ENCODE peak calls at places on chromosomes 2 and 18, in ten cellular contexts. One of them, this sample, is unnamed.

GRCh38 chr2:95025406-95026319 is at the start of gene MAL:
- DNase-seq in trophoblast cell: no peak
- DNase-seq in IMR-90: no peak
- DNase-seq in colonic mucosa: no peak
- DNase-seq in GM23248: no peak
- DNase-seq in keratinocyte: no peak
- DNase-seq in fibroblast of lung: no peak
- DNase-seq in endodermal cell: peak
- DNase-seq in MM.1S: no peak
- DNase-seq in SK-N-MC: no peak
- DNase-seq in this sample: no peak

GRCh38 chr18:78721281-78721949 is 258.2 kb upstream of the SALL3 start:
- DNase-seq in trophoblast cell: no peak
- DNase-seq in IMR-90: no peak
- DNase-seq in colonic mucosa: no peak
- DNase-seq in GM23248: no peak
- DNase-seq in keratinocyte: no peak
- DNase-seq in fibroblast of lung: no peak
- DNase-seq in endodermal cell: peak
- DNase-seq in MM.1S: no peak
- DNase-seq in SK-N-MC: no peak
- DNase-seq in this sample: no peak

GRCh38 chr2:19362652-19363473 is 4.4 kb upstream of the OSR1 start:
- DNase-seq in trophoblast cell: peak
- DNase-seq in IMR-90: peak
- DNase-seq in colonic mucosa: peak
- DNase-seq in GM23248: peak
- DNase-seq in keratinocyte: no peak
- DNase-seq in fibroblast of lung: peak
- DNase-seq in endodermal cell: peak
- DNase-seq in MM.1S: peak
- DNase-seq in SK-N-MC: peak
- DNase-seq in this sample: peak

GRCh38 chr2:46249654-46250053 is 47.6 kb upstream of the EPAS1 start:
- DNase-seq in trophoblast cell: no peak
- DNase-seq in IMR-90: no peak
- DNase-seq in colonic mucosa: no peak
- DNase-seq in GM23248: no peak
- DNase-seq in keratinocyte: no peak
- DNase-seq in fibroblast of lung: no peak
- DNase-seq in endodermal cell: no peak
- DNase-seq in MM.1S: no peak
- DNase-seq in SK-N-MC: no peak
- DNase-seq in this sample: no peak

GRCh38 chr2:38232454-38232853 is 144.6 kb downstream of the ATL2 start:
- DNase-seq in trophoblast cell: no peak
- DNase-seq in IMR-90: no peak
- DNase-seq in colonic mucosa: no peak
- DNase-seq in GM23248: no peak
- DNase-seq in keratinocyte: no peak
- DNase-seq in fibroblast of lung: no peak
- DNase-seq in endodermal cell: no peak
- DNase-seq in MM.1S: no peak
- DNase-seq in SK-N-MC: no peak
- DNase-seq in this sample: no peak

GRCh38 chr2:16729335-16729734 is 63.7 kb upstream of the CYRIA start:
- DNase-seq in trophoblast cell: no peak
- DNase-seq in IMR-90: no peak
- DNase-seq in colonic mucosa: no peak
- DNase-seq in GM23248: no peak
- DNase-seq in keratinocyte: no peak
- DNase-seq in fibroblast of lung: no peak
- DNase-seq in endodermal cell: no peak
- DNase-seq in MM.1S: no peak
- DNase-seq in SK-N-MC: no peak
- DNase-seq in this sample: no peak

GRCh38 chr2:348517-348916 is 60.6 kb upstream of the ALKAL2 start:
- DNase-seq in trophoblast cell: no peak
- DNase-seq in IMR-90: no peak
- DNase-seq in colonic mucosa: no peak
- DNase-seq in GM23248: no peak
- DNase-seq in keratinocyte: no peak
- DNase-seq in fibroblast of lung: peak
- DNase-seq in endodermal cell: no peak
- DNase-seq in MM.1S: no peak
- DNase-seq in SK-N-MC: no peak
- DNase-seq in this sample: no peak

GRCh38 chr2:239440511-239440959 is 39.7 kb upstream of the HDAC4 start:
- DNase-seq in trophoblast cell: no peak
- DNase-seq in IMR-90: no peak
- DNase-seq in colonic mucosa: no peak
- DNase-seq in GM23248: peak
- DNase-seq in keratinocyte: no peak
- DNase-seq in fibroblast of lung: peak
- DNase-seq in endodermal cell: peak
- DNase-seq in MM.1S: no peak
- DNase-seq in SK-N-MC: no peak
- DNase-seq in this sample: no peak

GRCh38 chr2:197904446-197904845 is 100.1 kb downstream of the PLCL1 start:
- DNase-seq in trophoblast cell: no peak
- DNase-seq in IMR-90: no peak
- DNase-seq in colonic mucosa: no peak
- DNase-seq in GM23248: no peak
- DNase-seq in keratinocyte: no peak
- DNase-seq in fibroblast of lung: no peak
- DNase-seq in endodermal cell: no peak
- DNase-seq in MM.1S: peak
- DNase-seq in SK-N-MC: peak
- DNase-seq in this sample: no peak

GRCh38 chr2:44510246-44510645 is 148.5 kb downstream of the CAMKMT start:
- DNase-seq in trophoblast cell: no peak
- DNase-seq in IMR-90: peak
- DNase-seq in colonic mucosa: no peak
- DNase-seq in GM23248: peak
- DNase-seq in keratinocyte: no peak
- DNase-seq in fibroblast of lung: no peak
- DNase-seq in endodermal cell: no peak
- DNase-seq in MM.1S: no peak
- DNase-seq in SK-N-MC: no peak
- DNase-seq in this sample: no peak

GRCh38 chr18:13639196-13639595 is 87.2 kb downstream of the FAM210A start:
- DNase-seq in trophoblast cell: no peak
- DNase-seq in IMR-90: no peak
- DNase-seq in colonic mucosa: no peak
- DNase-seq in GM23248: no peak
- DNase-seq in keratinocyte: no peak
- DNase-seq in fibroblast of lung: no peak
- DNase-seq in endodermal cell: peak
- DNase-seq in MM.1S: no peak
- DNase-seq in SK-N-MC: no peak
- DNase-seq in this sample: no peak

GRCh38 chr18:7116001-7116831 is 1.4 kb downstream of the LAMA1 start:
- DNase-seq in trophoblast cell: no peak
- DNase-seq in IMR-90: peak
- DNase-seq in colonic mucosa: no peak
- DNase-seq in GM23248: peak
- DNase-seq in keratinocyte: no peak
- DNase-seq in fibroblast of lung: peak
- DNase-seq in endodermal cell: peak
- DNase-seq in MM.1S: no peak
- DNase-seq in SK-N-MC: no peak
- DNase-seq in this sample: peak

GRCh38 chr2:238701907-238702206 is 146.0 kb upstream of the TWIST2 start:
- DNase-seq in trophoblast cell: peak
- DNase-seq in IMR-90: no peak
- DNase-seq in colonic mucosa: peak
- DNase-seq in GM23248: no peak
- DNase-seq in keratinocyte: no peak
- DNase-seq in fibroblast of lung: no peak
- DNase-seq in endodermal cell: peak
- DNase-seq in MM.1S: no peak
- DNase-seq in SK-N-MC: no peak
- DNase-seq in this sample: no peak

GRCh38 chr2:181268174-181268867 is 188.9 kb upstream of the ITGA4 start:
- DNase-seq in trophoblast cell: no peak
- DNase-seq in IMR-90: no peak
- DNase-seq in colonic mucosa: no peak
- DNase-seq in GM23248: no peak
- DNase-seq in keratinocyte: no peak
- DNase-seq in fibroblast of lung: no peak
- DNase-seq in endodermal cell: no peak
- DNase-seq in MM.1S: no peak
- DNase-seq in SK-N-MC: no peak
- DNase-seq in this sample: no peak

GRCh38 chr2:159225025-159226016 is 61.2 kb downstream of the WDSUB1 start:
- DNase-seq in trophoblast cell: no peak
- DNase-seq in IMR-90: no peak
- DNase-seq in colonic mucosa: no peak
- DNase-seq in GM23248: no peak
- DNase-seq in keratinocyte: no peak
- DNase-seq in fibroblast of lung: no peak
- DNase-seq in endodermal cell: peak
- DNase-seq in MM.1S: no peak
- DNase-seq in SK-N-MC: no peak
- DNase-seq in this sample: no peak

GRCh38 chr2:189534854-189535253 is 45.7 kb downstream of the SLC40A1 start:
- DNase-seq in trophoblast cell: no peak
- DNase-seq in IMR-90: peak
- DNase-seq in colonic mucosa: no peak
- DNase-seq in GM23248: peak
- DNase-seq in keratinocyte: no peak
- DNase-seq in fibroblast of lung: peak
- DNase-seq in endodermal cell: no peak
- DNase-seq in MM.1S: no peak
- DNase-seq in SK-N-MC: no peak
- DNase-seq in this sample: peak
- H3K4me3 ChIP-seq in trophoblast cell: no peak
- H3K4me3 ChIP-seq in IMR-90: no peak
- H3K4me3 ChIP-seq in colonic mucosa: no peak
- H3K4me3 ChIP-seq in GM23248: no peak
- H3K4me3 ChIP-seq in keratinocyte: no peak
- H3K4me3 ChIP-seq in fibroblast of lung: no peak
- H3K4me3 ChIP-seq in endodermal cell: no peak
- H3K4me3 ChIP-seq in MM.1S: no peak
- H3K4me3 ChIP-seq in SK-N-MC: no peak
- H3K4me3 ChIP-seq in this sample: no peak

DNA sequence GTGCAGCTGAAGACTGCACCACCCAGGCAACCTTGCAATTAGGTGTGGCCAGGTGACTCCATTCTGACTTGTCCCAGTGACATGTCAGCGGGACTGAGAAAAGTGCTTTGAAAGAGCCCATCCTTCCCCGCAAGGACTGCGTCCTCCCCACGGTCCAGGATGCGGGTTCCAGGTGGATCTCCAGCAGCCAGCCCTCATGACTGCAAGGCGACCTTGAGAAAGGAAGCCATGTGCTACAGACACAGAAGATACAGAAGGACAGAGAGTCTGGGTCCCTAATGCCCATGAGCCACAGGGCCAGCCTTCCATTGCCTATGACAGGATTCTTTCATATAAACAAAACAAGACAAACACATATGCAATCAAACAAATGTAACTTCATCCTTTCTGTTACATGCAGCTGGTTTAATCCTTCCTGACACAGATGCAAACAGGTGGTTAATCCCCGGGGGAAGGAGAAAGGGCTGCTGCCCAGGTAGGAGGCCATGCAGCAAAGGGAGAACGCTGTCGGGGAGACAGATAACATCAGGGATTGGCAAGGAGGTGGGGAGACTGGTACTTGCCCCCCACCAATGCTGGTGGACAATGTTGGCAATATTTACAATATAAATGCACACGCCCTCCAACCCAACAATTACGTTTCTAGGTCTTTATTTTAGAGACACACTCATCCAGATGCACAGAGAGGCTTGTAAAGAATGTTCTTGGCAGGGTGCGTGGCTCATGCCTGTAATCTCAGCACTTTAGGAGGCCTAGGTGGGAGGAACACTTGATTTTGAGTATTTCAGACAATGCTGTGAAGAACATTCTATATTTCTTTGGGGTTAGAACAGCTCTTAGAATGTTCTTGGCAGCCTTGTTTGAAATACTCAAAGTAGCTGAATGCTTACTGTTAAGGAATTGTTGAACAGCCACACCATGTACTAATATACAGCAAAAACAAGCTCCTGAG is 64.8 kb downstream of the NCAPH start:
- DNase-seq in trophoblast cell: no peak
- DNase-seq in IMR-90: no peak
- DNase-seq in colonic mucosa: no peak
- DNase-seq in GM23248: no peak
- DNase-seq in keratinocyte: no peak
- DNase-seq in fibroblast of lung: no peak
- DNase-seq in endodermal cell: no peak
- DNase-seq in MM.1S: no peak
- DNase-seq in SK-N-MC: no peak
- DNase-seq in this sample: no peak
- H3K9ac ChIP-seq in trophoblast cell: no peak
- H3K9ac ChIP-seq in IMR-90: no peak
- H3K9ac ChIP-seq in colonic mucosa: no peak
- H3K9ac ChIP-seq in GM23248: no peak
- H3K9ac ChIP-seq in keratinocyte: no peak
- H3K9ac ChIP-seq in fibroblast of lung: no peak
- H3K9ac ChIP-seq in endodermal cell: no peak
- H3K9ac ChIP-seq in MM.1S: no peak
- H3K9ac ChIP-seq in SK-N-MC: no peak
- H3K9ac ChIP-seq in this sample: no peak

GRCh38 chr2:210020138-210020537 is 17.7 kb downstream of the RPE start:
- DNase-seq in trophoblast cell: no peak
- DNase-seq in IMR-90: no peak
- DNase-seq in colonic mucosa: no peak
- DNase-seq in GM23248: no peak
- DNase-seq in keratinocyte: no peak
- DNase-seq in fibroblast of lung: no peak
- DNase-seq in endodermal cell: no peak
- DNase-seq in MM.1S: no peak
- DNase-seq in SK-N-MC: no peak
- DNase-seq in this sample: no peak
- H3K27ac ChIP-seq in trophoblast cell: no peak
- H3K27ac ChIP-seq in IMR-90: no peak
- H3K27ac ChIP-seq in colonic mucosa: no peak
- H3K27ac ChIP-seq in GM23248: no peak
- H3K27ac ChIP-seq in keratinocyte: no peak
- H3K27ac ChIP-seq in fibroblast of lung: no peak
- H3K27ac ChIP-seq in endodermal cell: no peak
- H3K27ac ChIP-seq in MM.1S: no peak
- H3K27ac ChIP-seq in SK-N-MC: no peak
- H3K27ac ChIP-seq in this sample: no peak

GRCh38 chr18:49161627-49162026 is 210.9 kb upstream of the SMAD7 start:
- DNase-seq in trophoblast cell: no peak
- DNase-seq in IMR-90: peak
- DNase-seq in colonic mucosa: no peak
- DNase-seq in GM23248: peak
- DNase-seq in keratinocyte: no peak
- DNase-seq in fibroblast of lung: peak
- DNase-seq in endodermal cell: no peak
- DNase-seq in MM.1S: no peak
- DNase-seq in SK-N-MC: no peak
- DNase-seq in this sample: peak
- H3K4me3 ChIP-seq in trophoblast cell: no peak
- H3K4me3 ChIP-seq in IMR-90: no peak
- H3K4me3 ChIP-seq in colonic mucosa: no peak
- H3K4me3 ChIP-seq in GM23248: no peak
- H3K4me3 ChIP-seq in keratinocyte: no peak
- H3K4me3 ChIP-seq in fibroblast of lung: no peak
- H3K4me3 ChIP-seq in endodermal cell: no peak
- H3K4me3 ChIP-seq in MM.1S: no peak
- H3K4me3 ChIP-seq in SK-N-MC: no peak
- H3K4me3 ChIP-seq in this sample: no peak

GRCh38 chr2:219174801-219175200 is 1.9 kb downstream of the CNPPD1 start:
- DNase-seq in trophoblast cell: no peak
- DNase-seq in IMR-90: no peak
- DNase-seq in colonic mucosa: no peak
- DNase-seq in GM23248: no peak
- DNase-seq in keratinocyte: no peak
- DNase-seq in fibroblast of lung: no peak
- DNase-seq in endodermal cell: no peak
- DNase-seq in MM.1S: no peak
- DNase-seq in SK-N-MC: no peak
- DNase-seq in this sample: no peak
- H3K9ac ChIP-seq in trophoblast cell: no peak
- H3K9ac ChIP-seq in IMR-90: no peak
- H3K9ac ChIP-seq in colonic mucosa: no peak
- H3K9ac ChIP-seq in GM23248: no peak
- H3K9ac ChIP-seq in keratinocyte: no peak
- H3K9ac ChIP-seq in fibroblast of lung: no peak
- H3K9ac ChIP-seq in endodermal cell: no peak
- H3K9ac ChIP-seq in MM.1S: no peak
- H3K9ac ChIP-seq in SK-N-MC: no peak
- H3K9ac ChIP-seq in this sample: peak